ENCODE peak calls at places on chromosomes 3 and 15, in ten cellular contexts. C, M, L, Q, P, B, O, J, G and F are unnamed samples.

GRCh38 chr15:20106026-20106425 is 435.6 kb downstream of the GOLGA6L6 start:
- DNase-seq in C (no peak), M (no peak), L (no peak), Q (no peak), P (no peak), B (peak), O (no peak), J (no peak), G (no peak), F (peak)

GRCh38 chr3:5138214-5138981 is 16.3 kb downstream of the ARL8B start:
- DNase-seq in C (peak), M (no peak), L (no peak), Q (no peak), P (no peak), B (no peak), O (no peak), J (no peak), G (peak), F (no peak)

GRCh38 chr3:175606650-175607318 is 747.6 kb downstream of the NAALADL2 start:
- DNase-seq in C (peak), M (no peak), L (no peak), Q (no peak), P (no peak), B (no peak), O (peak), J (no peak), G (peak), F (no peak)

GRCh38 chr15:77104155-77104554 is 33.2 kb upstream of the TSPAN3 start:
- DNase-seq in C (peak), M (no peak), L (no peak), Q (no peak), P (no peak), B (no peak), O (no peak), J (no peak), G (peak), F (no peak)

GRCh38 chr3:53154731-53155320 is 6.2 kb upstream of the PRKCD start:
- DNase-seq in C (no peak), M (no peak), L (no peak), Q (no peak), P (no peak), B (no peak), O (no peak), J (no peak), G (no peak), F (no peak)

GRCh38 chr15:101142711-101143110 is 109.1 kb downstream of the CHSY1 start:
- DNase-seq in C (no peak), M (no peak), L (no peak), Q (no peak), P (no peak), B (no peak), O (no peak), J (no peak), G (no peak), F (no peak)

GRCh38 chr3:102180291-102180931 is 254.4 kb upstream of the ZPLD1 start:
- DNase-seq in C (peak), M (no peak), L (no peak), Q (no peak), P (no peak), B (no peak), O (no peak), J (no peak), G (peak), F (no peak)

GRCh38 chr3:158845748-158846350 is 44.0 kb downstream of the MFSD1 start:
- DNase-seq in C (no peak), M (no peak), L (peak), Q (no peak), P (peak), B (no peak), O (peak), J (no peak), G (peak), F (no peak)

GRCh38 chr3:152253514-152253913 is 15.2 kb upstream of the MBNL1 start:
- DNase-seq in C (no peak), M (no peak), L (no peak), Q (no peak), P (no peak), B (no peak), O (no peak), J (no peak), G (no peak), F (no peak)

GRCh38 chr3:173221010-173221409 is 80.0 kb upstream of the SPATA16 start:
- DNase-seq in C (no peak), M (no peak), L (no peak), Q (no peak), P (no peak), B (no peak), O (peak), J (no peak), G (no peak), F (no peak)

GRCh38 chr15:62994439-62994838 is 48.1 kb upstream of the TPM1 start:
- DNase-seq in C (no peak), M (no peak), L (no peak), Q (no peak), P (no peak), B (no peak), O (no peak), J (no peak), G (no peak), F (no peak)

GRCh38 chr15:84023636-84024035 is 211.9 kb upstream of the GOLGA6L4 start:
- DNase-seq in C (peak), M (no peak), L (peak), Q (no peak), P (no peak), B (no peak), O (peak), J (peak), G (peak), F (no peak)

GRCh38 chr3:133457465-133458067 is 57.7 kb downstream of the BFSP2 start:
- DNase-seq in C (no peak), M (no peak), L (no peak), Q (no peak), P (no peak), B (no peak), O (no peak), J (no peak), G (peak), F (no peak)

GRCh38 chr3:69972672-69973071 is 26.9 kb upstream of the SAMMSON start:
- DNase-seq in C (no peak), M (no peak), L (no peak), Q (no peak), P (no peak), B (no peak), O (no peak), J (no peak), G (no peak), F (no peak)

GRCh38 chr3:123733341-123733740 is 148.5 kb upstream of the HACD2 start:
- DNase-seq in C (no peak), M (no peak), L (no peak), Q (no peak), P (no peak), B (no peak), O (no peak), J (no peak), G (no peak), F (peak)